ENCODE peak calls at places on chromosomes 3 and 15, in five cellular contexts. One of them, this sample, is unnamed.

GRCh38 chr3:30643763-30644462 is 37.5 kb downstream of the TGFBR2 start:
- DNase-seq in dermis blood vessel endothelial cell: no peak
- DNase-seq in T-helper 1 cell: peak; percentile 28
- DNase-seq in SW480: no peak
- DNase-seq in lower leg skin: no peak
- DNase-seq in this sample: no peak

GRCh38 chr3:13707456-13707855 is 158.5 kb downstream of the FBLN2 start:
- DNase-seq in dermis blood vessel endothelial cell: no peak
- DNase-seq in T-helper 1 cell: no peak
- DNase-seq in SW480: no peak
- DNase-seq in lower leg skin: peak; percentile 31
- DNase-seq in this sample: no peak

GRCh38 chr15:71366522-71366921 is 251.3 kb downstream of the THSD4 start:
- DNase-seq in dermis blood vessel endothelial cell: no peak
- DNase-seq in T-helper 1 cell: no peak
- DNase-seq in SW480: no peak
- DNase-seq in lower leg skin: no peak
- DNase-seq in this sample: no peak

GRCh38 chr3:132417695-132418520 is 606 bp downstream of the DNAJC13 start:
- DNase-seq in dermis blood vessel endothelial cell: peak; percentile 71
- DNase-seq in T-helper 1 cell: peak; percentile 16
- DNase-seq in SW480: peak; percentile 76
- DNase-seq in lower leg skin: no peak
- DNase-seq in this sample: peak; percentile 67

GRCh38 chr15:25372298-25372697 is 66.5 kb downstream of the UBE3A start:
- DNase-seq in dermis blood vessel endothelial cell: peak; percentile 37
- DNase-seq in T-helper 1 cell: no peak
- DNase-seq in SW480: no peak
- DNase-seq in lower leg skin: no peak
- DNase-seq in this sample: peak; percentile 29

GRCh38 chr3:13189639-13190375 is 116.6 kb upstream of the IQSEC1 start:
- DNase-seq in dermis blood vessel endothelial cell: peak; percentile 70
- DNase-seq in T-helper 1 cell: no peak
- DNase-seq in SW480: peak; percentile 81
- DNase-seq in lower leg skin: no peak
- DNase-seq in this sample: peak; percentile 52

GRCh38 chr15:53671545-53671944 is 87.9 kb downstream of the WDR72 start:
- DNase-seq in dermis blood vessel endothelial cell: no peak
- DNase-seq in T-helper 1 cell: no peak
- DNase-seq in SW480: no peak
- DNase-seq in lower leg skin: no peak
- DNase-seq in this sample: no peak

GRCh38 chr15:76431936-76432335 is 95.4 kb downstream of the ISL2 start:
- DNase-seq in dermis blood vessel endothelial cell: no peak
- DNase-seq in T-helper 1 cell: no peak
- DNase-seq in SW480: no peak
- DNase-seq in lower leg skin: no peak
- DNase-seq in this sample: peak; percentile 25

GRCh38 chr3:10448544-10448943 is 56.8 kb downstream of the ATP2B2 start:
- DNase-seq in dermis blood vessel endothelial cell: no peak
- DNase-seq in T-helper 1 cell: no peak
- DNase-seq in SW480: no peak
- DNase-seq in lower leg skin: no peak
- DNase-seq in this sample: no peak

GRCh38 chr15:70112018-70112395 is 14.3 kb upstream of the TLE3 start:
- DNase-seq in dermis blood vessel endothelial cell: peak; percentile 15
- DNase-seq in T-helper 1 cell: no peak
- DNase-seq in SW480: no peak
- DNase-seq in lower leg skin: no peak
- DNase-seq in this sample: peak; percentile 39

GRCh38 chr15:25501828-25502446 is 63.1 kb upstream of the UBE3A start:
- DNase-seq in dermis blood vessel endothelial cell: peak; percentile 46
- DNase-seq in T-helper 1 cell: no peak
- DNase-seq in SW480: peak; percentile 25
- DNase-seq in lower leg skin: no peak
- DNase-seq in this sample: peak; percentile 12

GRCh38 chr15:92118162-92118935 is 264.8 kb downstream of the SLCO3A1 start:
- DNase-seq in dermis blood vessel endothelial cell: no peak
- DNase-seq in T-helper 1 cell: no peak
- DNase-seq in SW480: no peak
- DNase-seq in lower leg skin: no peak
- DNase-seq in this sample: no peak

GRCh38 chr15:31801152-31801551 is 229.2 kb upstream of the CHRNA7 start:
- DNase-seq in dermis blood vessel endothelial cell: no peak
- DNase-seq in T-helper 1 cell: no peak
- DNase-seq in SW480: no peak
- DNase-seq in lower leg skin: peak; percentile 83
- DNase-seq in this sample: no peak

GRCh38 chr3:170470063-170471006 is 51.7 kb downstream of the CLDN11 start:
- DNase-seq in dermis blood vessel endothelial cell: no peak
- DNase-seq in T-helper 1 cell: no peak
- DNase-seq in SW480: no peak
- DNase-seq in lower leg skin: no peak
- DNase-seq in this sample: no peak

GRCh38 chr3:193593666-193594025 is 638 bp downstream of the OPA1 start:
- DNase-seq in dermis blood vessel endothelial cell: peak; percentile 53
- DNase-seq in T-helper 1 cell: no peak
- DNase-seq in SW480: peak; percentile 35
- DNase-seq in lower leg skin: no peak
- DNase-seq in this sample: peak; percentile 11

GRCh38 chr15:72858205-72858604 is 74.6 kb upstream of the ADPGK start:
- DNase-seq in dermis blood vessel endothelial cell: no peak
- DNase-seq in T-helper 1 cell: no peak
- DNase-seq in SW480: no peak
- DNase-seq in lower leg skin: no peak
- DNase-seq in this sample: no peak

GRCh38 chr15:35319354-35319753 is 226.6 kb downstream of the DPH6 start:
- DNase-seq in dermis blood vessel endothelial cell: no peak
- DNase-seq in T-helper 1 cell: no peak
- DNase-seq in SW480: no peak
- DNase-seq in lower leg skin: no peak
- DNase-seq in this sample: no peak

GRCh38 chr3:134315286-134316106 is 58.8 kb downstream of the AMOTL2 start:
- DNase-seq in dermis blood vessel endothelial cell: peak; percentile 89
- DNase-seq in T-helper 1 cell: no peak
- DNase-seq in SW480: no peak
- DNase-seq in lower leg skin: peak; percentile 95
- DNase-seq in this sample: peak; percentile 88

GRCh38 chr3:51974277-51974962 is 444 bp upstream of the ABHD14A start:
- DNase-seq in dermis blood vessel endothelial cell: no peak
- DNase-seq in T-helper 1 cell: no peak
- DNase-seq in SW480: no peak
- DNase-seq in lower leg skin: peak; percentile 90
- DNase-seq in this sample: no peak

GRCh38 chr3:51311055-51311454 is 74.0 kb upstream of the MANF start:
- DNase-seq in dermis blood vessel endothelial cell: peak; percentile 40
- DNase-seq in T-helper 1 cell: no peak
- DNase-seq in SW480: peak; percentile 36
- DNase-seq in lower leg skin: no peak
- DNase-seq in this sample: peak; percentile 15

GRCh38 chr15:68994149-68994548 is 20.3 kb upstream of the NOX5 start:
- DNase-seq in dermis blood vessel endothelial cell: no peak
- DNase-seq in T-helper 1 cell: no peak
- DNase-seq in SW480: no peak
- DNase-seq in lower leg skin: peak; percentile 48
- DNase-seq in this sample: peak; percentile 32

GRCh38 chr3:57227930-57228733 is 603 bp downstream of the APPL1 start:
- DNase-seq in dermis blood vessel endothelial cell: peak; percentile 61
- DNase-seq in T-helper 1 cell: no peak
- DNase-seq in SW480: peak; percentile 71
- DNase-seq in lower leg skin: peak; percentile 90
- DNase-seq in this sample: peak; percentile 46

GRCh38 chr15:51828621-51829359 is 663 bp upstream of the TMOD3 start:
- DNase-seq in dermis blood vessel endothelial cell: no peak
- DNase-seq in T-helper 1 cell: no peak
- DNase-seq in SW480: peak; percentile 59
- DNase-seq in lower leg skin: no peak
- DNase-seq in this sample: no peak

GRCh38 chr3:72440491-72440890 is 407.8 kb downstream of the SHQ1 start:
- DNase-seq in dermis blood vessel endothelial cell: no peak
- DNase-seq in T-helper 1 cell: no peak
- DNase-seq in SW480: no peak
- DNase-seq in lower leg skin: no peak
- DNase-seq in this sample: no peak

GRCh38 chr15:64624242-64624641 is 151.1 kb downstream of the RBPMS2 start:
- DNase-seq in dermis blood vessel endothelial cell: no peak
- DNase-seq in T-helper 1 cell: no peak
- DNase-seq in SW480: no peak
- DNase-seq in lower leg skin: no peak
- DNase-seq in this sample: no peak

GRCh38 chr15:90648137-90649070 is 68.7 kb upstream of the BLM start:
- DNase-seq in dermis blood vessel endothelial cell: peak; percentile 93
- DNase-seq in T-helper 1 cell: peak; percentile 39
- DNase-seq in SW480: peak; percentile 47
- DNase-seq in lower leg skin: peak; percentile 96
- DNase-seq in this sample: peak; percentile 56

GRCh38 chr3:50322386-50323091 is at the start of gene HYAL2:
- DNase-seq in dermis blood vessel endothelial cell: peak; percentile 80
- DNase-seq in T-helper 1 cell: no peak
- DNase-seq in SW480: no peak
- DNase-seq in lower leg skin: no peak
- DNase-seq in this sample: no peak

GRCh38 chr15:66692808-66693596 is 9.0 kb upstream of the SMAD6 start:
- DNase-seq in dermis blood vessel endothelial cell: no peak
- DNase-seq in T-helper 1 cell: no peak
- DNase-seq in SW480: no peak
- DNase-seq in lower leg skin: no peak
- DNase-seq in this sample: no peak

GRCh38 chr15:45064386-45064785 is 41.4 kb downstream of the SORD start:
- DNase-seq in dermis blood vessel endothelial cell: no peak
- DNase-seq in T-helper 1 cell: no peak
- DNase-seq in SW480: peak; percentile 79
- DNase-seq in lower leg skin: no peak
- DNase-seq in this sample: peak; percentile 22

GRCh38 chr3:10758304-10759037 is 57.6 kb upstream of the SLC6A11 start:
- DNase-seq in dermis blood vessel endothelial cell: peak; percentile 85
- DNase-seq in T-helper 1 cell: no peak
- DNase-seq in SW480: peak; percentile 75
- DNase-seq in lower leg skin: no peak
- DNase-seq in this sample: peak; percentile 39

GRCh38 chr3:183638092-183638644 is 2.7 kb downstream of the KLHL24 start:
- DNase-seq in dermis blood vessel endothelial cell: peak; percentile 36
- DNase-seq in T-helper 1 cell: no peak
- DNase-seq in SW480: no peak
- DNase-seq in lower leg skin: no peak
- DNase-seq in this sample: no peak

GRCh38 chr3:152497457-152497856 is 228.7 kb downstream of the MBNL1 start:
- DNase-seq in dermis blood vessel endothelial cell: peak; percentile 13
- DNase-seq in T-helper 1 cell: no peak
- DNase-seq in SW480: no peak
- DNase-seq in lower leg skin: no peak
- DNase-seq in this sample: no peak

GRCh38 chr15:65424683-65425082 is 1.9 kb upstream of the IGDCC4 start:
- DNase-seq in dermis blood vessel endothelial cell: no peak
- DNase-seq in T-helper 1 cell: no peak
- DNase-seq in SW480: no peak
- DNase-seq in lower leg skin: no peak
- DNase-seq in this sample: no peak